ENCODE peak calls at places on chromosomes 3 and 15, in six cellular contexts. R is vagina, Q is transverse colon, W is HL-60, B is sigmoid colon, C is stomach. A is an unnamed sample.

GRCh38 chr3:165185707-165186327 is 10.4 kb downstream of the SLITRK3 start:
- DNase-seq in R (no peak), Q (peak; percentile 63), W (peak; percentile 52), B (peak; percentile 66), C (peak; percentile 49), A (no peak)

GRCh38 chr15:29092376-29093064 is 177.1 kb downstream of the NSMCE3 start:
- DNase-seq in R (no peak), Q (no peak), W (no peak), B (peak; percentile 20), C (no peak), A (no peak)

GRCh38 chr3:123423806-123424205 is 25.1 kb downstream of the ADCY5 start:
- DNase-seq in R (no peak), Q (no peak), W (no peak), B (no peak), C (no peak), A (no peak)

GRCh38 chr3:67018105-67018788 is 20.1 kb downstream of the KBTBD8 start:
- DNase-seq in R (no peak), Q (peak; percentile 77), W (no peak), B (no peak), C (no peak), A (no peak)

GRCh38 chr3:112776000-112776399 is 70.7 kb downstream of the CD200R1L start:
- DNase-seq in R (no peak), Q (no peak), W (no peak), B (no peak), C (no peak), A (no peak)

GRCh38 chr3:170753421-170754344 is 116.3 kb downstream of the RPL22L1 start:
- DNase-seq in R (no peak), Q (no peak), W (no peak), B (no peak), C (no peak), A (no peak)

GRCh38 chr3:127037423-127037841 is 54.5 kb downstream of the PLXNA1 start:
- DNase-seq in R (no peak), Q (peak; percentile 79), W (no peak), B (peak; percentile 46), C (peak; percentile 58), A (no peak)

GRCh38 chr3:40801276-40801675 is 276.5 kb downstream of the ZNF621 start:
- DNase-seq in R (no peak), Q (no peak), W (no peak), B (no peak), C (no peak), A (no peak)

GRCh38 chr3:29695201-29695904 is 414.5 kb downstream of the RBMS3 start:
- DNase-seq in R (no peak), Q (no peak), W (no peak), B (peak; percentile 73), C (no peak), A (no peak)

GRCh38 chr15:69104050-69104750 is 56.2 kb upstream of the GLCE start:
- DNase-seq in R (no peak), Q (no peak), W (no peak), B (no peak), C (no peak), A (no peak)

GRCh38 chr3:93910085-93910484 is 63.6 kb downstream of the PROS1 start:
- DNase-seq in R (no peak), Q (no peak), W (no peak), B (no peak), C (no peak), A (no peak)

GRCh38 chr15:63881431-63881830 is 47.7 kb upstream of the HERC1 start:
- DNase-seq in R (no peak), Q (no peak), W (peak; percentile 57), B (no peak), C (no peak), A (no peak)

GRCh38 chr3:100440895-100441294 is 39.6 kb downstream of the LNP1 start:
- DNase-seq in R (no peak), Q (no peak), W (no peak), B (no peak), C (no peak), A (no peak)

GRCh38 chr3:135895106-135895733 is 70.3 kb upstream of the PPP2R3A start:
- DNase-seq in R (no peak), Q (peak; percentile 70), W (peak; percentile 52), B (peak; percentile 63), C (peak; percentile 76), A (no peak)

GRCh38 chr15:62124176-62124952 is 40.7 kb downstream of the C2CD4B start:
- DNase-seq in R (no peak), Q (no peak), W (no peak), B (no peak), C (no peak), A (no peak)

GRCh38 chr3:171290680-171291079 is 169.5 kb downstream of the TNIK start:
- DNase-seq in R (no peak), Q (no peak), W (no peak), B (no peak), C (no peak), A (no peak)

GRCh38 chr3:102741694-102742093 is 306.9 kb downstream of the ZPLD1 start:
- DNase-seq in R (no peak), Q (no peak), W (no peak), B (no peak), C (no peak), A (no peak)

GRCh38 chr3:78798266-78798832 is 969.4 kb downstream of the ROBO1 start:
- DNase-seq in R (no peak), Q (no peak), W (no peak), B (no peak), C (no peak), A (no peak)

GRCh38 chr3:194204036-194204792 is 68.3 kb downstream of the HES1 start:
- DNase-seq in R (no peak), Q (no peak), W (no peak), B (no peak), C (no peak), A (peak; percentile 87)

GRCh38 chr3:50994537-50994936 is 319.8 kb downstream of the DOCK3 start:
- DNase-seq in R (no peak), Q (no peak), W (no peak), B (no peak), C (no peak), A (no peak)

DNA sequence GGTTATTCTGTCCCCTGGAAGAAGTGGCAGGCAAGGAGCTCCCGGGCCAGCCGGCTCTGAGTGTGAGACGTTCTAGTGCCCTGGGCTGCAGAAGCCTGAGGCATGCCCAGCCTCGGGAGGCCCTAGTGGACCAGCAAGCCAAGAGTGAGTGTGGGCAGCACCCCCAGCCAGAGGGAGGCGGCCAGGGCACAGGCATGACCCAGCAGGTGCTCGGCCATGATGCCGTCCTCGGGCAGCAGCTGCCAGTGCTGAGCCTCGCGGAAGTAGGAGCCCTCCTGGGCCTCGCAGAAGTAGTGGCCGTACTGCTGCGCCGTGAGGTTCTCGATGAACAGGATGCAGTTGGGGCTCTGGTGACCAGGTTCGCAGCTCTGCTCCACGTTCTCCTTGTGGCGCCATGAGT is 23.3 kb downstream of the SEMA7A start:
- DNase-seq in R (no peak), Q (no peak), W (no peak), B (no peak), C (no peak), A (no peak)
- TF ChIP-seq POLR2AphosphoS5 in R (no peak), Q (no peak), W (no peak), B (no peak), C (no peak), A (no peak)

GRCh38 chr15:34435658-34436057 is 1.9 kb downstream of the GOLGA8A start:
- DNase-seq in R (no peak), Q (no peak), W (no peak), B (no peak), C (no peak), A (no peak)

GRCh38 chr15:34436126-34436955 is 1.3 kb downstream of the GOLGA8A start:
- DNase-seq in R (no peak), Q (no peak), W (peak; percentile 33), B (no peak), C (no peak), A (peak; percentile 82)

GRCh38 chr15:34437687-34438086 is at the start of gene GOLGA8A:
- DNase-seq in R (no peak), Q (peak; percentile 45), W (peak; percentile 73), B (no peak), C (peak; percentile 51), A (peak; percentile 36)

GRCh38 chr15:34434627-34435305 is 2.8 kb downstream of the GOLGA8A start:
- DNase-seq in R (no peak), Q (no peak), W (no peak), B (no peak), C (no peak), A (no peak)

DNA sequence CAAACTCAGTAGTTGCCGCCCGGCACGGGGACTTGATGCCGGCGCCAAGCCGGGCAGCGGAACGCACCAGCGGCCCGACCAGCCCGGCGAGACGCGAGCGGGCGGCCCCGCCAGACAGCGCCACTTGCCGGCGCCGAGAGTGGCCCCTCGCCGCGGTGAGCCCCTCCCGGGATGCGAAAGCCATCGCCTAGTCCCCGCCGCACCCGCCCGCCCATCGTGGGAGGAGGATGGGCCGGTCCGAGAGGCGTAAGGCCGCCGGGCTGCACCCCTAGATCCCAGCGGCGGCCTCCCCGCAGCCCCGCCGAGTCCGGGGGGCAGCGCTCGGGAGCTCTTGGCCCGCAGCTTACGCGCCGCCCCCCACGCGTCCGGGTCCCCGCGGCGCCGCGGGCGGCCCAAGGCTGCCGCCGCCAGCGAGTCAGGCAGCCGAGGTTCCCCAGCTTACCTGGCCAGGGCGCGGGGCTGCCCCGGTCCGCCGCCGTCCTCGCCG is 609 bp downstream of the GOLGA8A start:
- DNase-seq in R (no peak), Q (peak; percentile 39), W (peak; percentile 24), B (no peak), C (peak; percentile 28), A (peak; percentile 92)
- TF ChIP-seq CTCF in R (no peak), Q (no peak), W (no peak), B (no peak), C (no peak), A (no peak)

GRCh38 chr3:14634763-14635400 is 16.7 kb upstream of the CCDC174 start:
- DNase-seq in R (no peak), Q (no peak), W (no peak), B (no peak), C (no peak), A (no peak)
- TF ChIP-seq POLR2AphosphoS5 in R (no peak), Q (no peak), W (no peak), B (no peak), C (no peak), A (no peak)

DNA sequence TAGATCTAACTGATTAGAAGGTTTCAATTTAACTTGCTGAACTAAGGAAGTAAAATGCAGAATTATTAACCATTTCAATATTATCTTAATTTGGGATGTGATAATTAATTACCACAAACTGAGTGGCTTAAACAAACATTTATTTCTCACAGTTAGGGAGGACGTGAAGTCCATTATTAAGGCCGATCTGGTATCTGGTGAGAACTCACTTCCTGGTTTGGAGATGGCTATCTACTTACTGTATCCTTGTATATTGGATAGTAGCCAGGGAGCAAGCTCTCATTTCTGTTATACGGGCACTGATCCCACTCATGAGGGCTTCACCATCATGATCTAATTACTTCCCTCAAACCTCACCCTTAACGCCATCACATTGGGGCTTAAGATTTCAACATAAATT is 4.5 kb upstream of the KPNA4 start:
- DNase-seq in R (no peak), Q (no peak), W (peak; percentile 9), B (no peak), C (no peak), A (no peak)
- TF ChIP-seq CTCF in R (no peak), Q (no peak), W (no peak), B (no peak), C (no peak), A (no peak)

A was measured in upper lobe of left lung.